ENCODE peak calls at places on chromosome 20, in five cellular contexts. V, U, J, K and T are unnamed samples.

GRCh38 chr20:51542033-51542893 is at the start of gene NFATC2:
- DNase-seq in V (no peak), U (no peak), J (peak), K (peak), T (no peak)

GRCh38 chr20:17968366-17969275 is at the start of the genes MGME1 and SNX5:
- DNase-seq in V (peak), U (peak), J (peak), K (peak), T (peak)

GRCh38 chr20:35359335-35359997 is 52.3 kb downstream of the UQCC1 start:
- DNase-seq in V (peak), U (no peak), J (no peak), K (no peak), T (no peak)

GRCh38 chr20:37677969-37678610 is 15.7 kb upstream of the CTNNBL1 start:
- DNase-seq in V (no peak), U (no peak), J (no peak), K (peak), T (no peak)

GRCh38 chr20:21389368-21389767 is 8.0 kb downstream of the NKX2-4 start:
- DNase-seq in V (no peak), U (no peak), J (no peak), K (no peak), T (no peak)

GRCh38 chr20:62811720-62812119 is 5.1 kb upstream of the COL9A3 start:
- DNase-seq in V (no peak), U (no peak), J (no peak), K (no peak), T (no peak)

GRCh38 chr20:33862709-33863403 is 51.7 kb downstream of the CHMP4B start:
- DNase-seq in V (no peak), U (peak), J (peak), K (peak), T (no peak)

GRCh38 chr20:19313342-19314069 is 101.1 kb downstream of the SLC24A3 start:
- DNase-seq in V (no peak), U (no peak), J (no peak), K (no peak), T (no peak)

GRCh38 chr20:58693226-58694006 is 816 bp downstream of the NPEPL1 start:
- DNase-seq in V (no peak), U (no peak), J (no peak), K (peak), T (no peak)

GRCh38 chr20:8008733-8009132 is 10.8 kb downstream of the TMX4 start:
- DNase-seq in V (no peak), U (no peak), J (no peak), K (no peak), T (no peak)

GRCh38 chr20:44581515-44581914 is 864 bp upstream of the PKIG start:
- DNase-seq in V (no peak), U (no peak), J (no peak), K (no peak), T (no peak)

GRCh38 chr20:38172344-38172743 is 7.3 kb upstream of the TGM2 start:
- DNase-seq in V (no peak), U (no peak), J (no peak), K (no peak), T (no peak)

GRCh38 chr20:49666906-49667305 is 46.8 kb downstream of the B4GALT5 start:
- DNase-seq in V (no peak), U (no peak), J (no peak), K (no peak), T (no peak)

GRCh38 chr20:44664127-44664526 is 12.6 kb upstream of the ADA start:
- DNase-seq in V (no peak), U (no peak), J (no peak), K (no peak), T (no peak)

GRCh38 chr20:38196592-38196991 is 31.5 kb upstream of the TGM2 start:
- DNase-seq in V (no peak), U (no peak), J (no peak), K (no peak), T (no peak)